ENCODE peak calls at places on chromosome 12, in four cellular contexts. One of them, this sample, is unnamed.
A peak's percentile ranks its signal among the peaks of the same experiment; 100 is the strongest.

GRCh38 chr12:24896171-24896570 is 52.7 kb downstream of the BCAT1 start:
- DNase-seq in pancreas: no peak
- DNase-seq in retinal pigment epithelial cell: no peak
- DNase-seq in BJ: no peak
- DNase-seq in this sample: no peak

GRCh38 chr12:108667349-108667748 is 33.7 kb upstream of the SELPLG start:
- DNase-seq in pancreas: no peak
- DNase-seq in retinal pigment epithelial cell: no peak
- DNase-seq in BJ: no peak
- DNase-seq in this sample: no peak

GRCh38 chr12:79933580-79934264 is 1.2 kb downstream of the PPP1R12A start:
- DNase-seq in pancreas: no peak
- DNase-seq in retinal pigment epithelial cell: no peak
- DNase-seq in BJ: no peak
- DNase-seq in this sample: no peak

GRCh38 chr12:119780786-119781434 is 96.2 kb downstream of the CIT start:
- DNase-seq in pancreas: peak; percentile 16
- DNase-seq in retinal pigment epithelial cell: no peak
- DNase-seq in BJ: no peak
- DNase-seq in this sample: peak; percentile 21

GRCh38 chr12:63874897-63875296 is 30.4 kb downstream of the SRGAP1 start:
- DNase-seq in pancreas: no peak
- DNase-seq in retinal pigment epithelial cell: no peak
- DNase-seq in BJ: no peak
- DNase-seq in this sample: no peak

GRCh38 chr12:10082057-10082874 is 16.5 kb downstream of the CLEC1A start:
- DNase-seq in pancreas: no peak
- DNase-seq in retinal pigment epithelial cell: no peak
- DNase-seq in BJ: no peak
- DNase-seq in this sample: peak; percentile 69

GRCh38 chr12:42769455-42769854 is 179.9 kb upstream of the PRICKLE1 start:
- DNase-seq in pancreas: no peak
- DNase-seq in retinal pigment epithelial cell: no peak
- DNase-seq in BJ: no peak
- DNase-seq in this sample: no peak

GRCh38 chr12:123369209-123369608 is 4.6 kb upstream of the SBNO1 start:
- DNase-seq in pancreas: no peak
- DNase-seq in retinal pigment epithelial cell: no peak
- DNase-seq in BJ: no peak
- DNase-seq in this sample: no peak

GRCh38 chr12:80485222-80485987 is 41.4 kb downstream of the PTPRQ start:
- DNase-seq in pancreas: no peak
- DNase-seq in retinal pigment epithelial cell: no peak
- DNase-seq in BJ: no peak
- DNase-seq in this sample: no peak

GRCh38 chr12:65728913-65729793 is 95.1 kb upstream of the HMGA2 start:
- DNase-seq in pancreas: no peak
- DNase-seq in retinal pigment epithelial cell: no peak
- DNase-seq in BJ: no peak
- DNase-seq in this sample: no peak

GRCh38 chr12:29889737-29890136 is 106.0 kb upstream of the TMTC1 start:
- DNase-seq in pancreas: peak; percentile 24
- DNase-seq in retinal pigment epithelial cell: no peak
- DNase-seq in BJ: no peak
- DNase-seq in this sample: no peak

GRCh38 chr12:15818418-15818817 is 29.2 kb upstream of the EPS8 start:
- DNase-seq in pancreas: no peak
- DNase-seq in retinal pigment epithelial cell: no peak
- DNase-seq in BJ: no peak
- DNase-seq in this sample: no peak

GRCh38 chr12:87363497-87364084 is 665.6 kb downstream of the C12orf50 start:
- DNase-seq in pancreas: no peak
- DNase-seq in retinal pigment epithelial cell: no peak
- DNase-seq in BJ: no peak
- DNase-seq in this sample: no peak

GRCh38 chr12:15726029-15726756 is 63.0 kb downstream of the EPS8 start:
- DNase-seq in pancreas: no peak
- DNase-seq in retinal pigment epithelial cell: no peak
- DNase-seq in BJ: no peak
- DNase-seq in this sample: no peak

GRCh38 chr12:65171870-65172269 is 2.5 kb downstream of the LEMD3 start:
- DNase-seq in pancreas: no peak
- DNase-seq in retinal pigment epithelial cell: no peak
- DNase-seq in BJ: no peak
- DNase-seq in this sample: no peak

GRCh38 chr12:19933924-19934323 is 434.4 kb upstream of the PDE3A start:
- DNase-seq in pancreas: no peak
- DNase-seq in retinal pigment epithelial cell: no peak
- DNase-seq in BJ: no peak
- DNase-seq in this sample: no peak

GRCh38 chr12:71973687-71974086 is 35.0 kb downstream of the TPH2 start:
- DNase-seq in pancreas: no peak
- DNase-seq in retinal pigment epithelial cell: no peak
- DNase-seq in BJ: no peak
- DNase-seq in this sample: no peak

GRCh38 chr12:109473006-109473405 is 4.1 kb downstream of the KCTD10 start:
- DNase-seq in pancreas: no peak
- DNase-seq in retinal pigment epithelial cell: no peak
- DNase-seq in BJ: no peak
- DNase-seq in this sample: no peak

GRCh38 chr12:65525501-65526141 is 247.1 kb downstream of the MSRB3 start:
- DNase-seq in pancreas: no peak
- DNase-seq in retinal pigment epithelial cell: no peak
- DNase-seq in BJ: peak; percentile 86
- DNase-seq in this sample: no peak

GRCh38 chr12:76639646-76640045 is 80.1 kb upstream of the OSBPL8 start:
- DNase-seq in pancreas: no peak
- DNase-seq in retinal pigment epithelial cell: no peak
- DNase-seq in BJ: no peak
- DNase-seq in this sample: no peak

GRCh38 chr12:124581299-124581698 is 13.9 kb upstream of the NCOR2 start:
- DNase-seq in pancreas: no peak
- DNase-seq in retinal pigment epithelial cell: no peak
- DNase-seq in BJ: no peak
- DNase-seq in this sample: no peak

GRCh38 chr12:51814311-51815088 is 34.0 kb downstream of the FIGNL2 start:
- DNase-seq in pancreas: peak; percentile 83
- DNase-seq in retinal pigment epithelial cell: peak; percentile 33
- DNase-seq in BJ: no peak
- DNase-seq in this sample: peak; percentile 93
- TF ChIP-seq CTCF in pancreas: peak; percentile 45
- TF ChIP-seq CTCF in retinal pigment epithelial cell: peak; percentile 65
- TF ChIP-seq CTCF in BJ: peak; percentile 58
- TF ChIP-seq CTCF in this sample: no peak

DNA sequence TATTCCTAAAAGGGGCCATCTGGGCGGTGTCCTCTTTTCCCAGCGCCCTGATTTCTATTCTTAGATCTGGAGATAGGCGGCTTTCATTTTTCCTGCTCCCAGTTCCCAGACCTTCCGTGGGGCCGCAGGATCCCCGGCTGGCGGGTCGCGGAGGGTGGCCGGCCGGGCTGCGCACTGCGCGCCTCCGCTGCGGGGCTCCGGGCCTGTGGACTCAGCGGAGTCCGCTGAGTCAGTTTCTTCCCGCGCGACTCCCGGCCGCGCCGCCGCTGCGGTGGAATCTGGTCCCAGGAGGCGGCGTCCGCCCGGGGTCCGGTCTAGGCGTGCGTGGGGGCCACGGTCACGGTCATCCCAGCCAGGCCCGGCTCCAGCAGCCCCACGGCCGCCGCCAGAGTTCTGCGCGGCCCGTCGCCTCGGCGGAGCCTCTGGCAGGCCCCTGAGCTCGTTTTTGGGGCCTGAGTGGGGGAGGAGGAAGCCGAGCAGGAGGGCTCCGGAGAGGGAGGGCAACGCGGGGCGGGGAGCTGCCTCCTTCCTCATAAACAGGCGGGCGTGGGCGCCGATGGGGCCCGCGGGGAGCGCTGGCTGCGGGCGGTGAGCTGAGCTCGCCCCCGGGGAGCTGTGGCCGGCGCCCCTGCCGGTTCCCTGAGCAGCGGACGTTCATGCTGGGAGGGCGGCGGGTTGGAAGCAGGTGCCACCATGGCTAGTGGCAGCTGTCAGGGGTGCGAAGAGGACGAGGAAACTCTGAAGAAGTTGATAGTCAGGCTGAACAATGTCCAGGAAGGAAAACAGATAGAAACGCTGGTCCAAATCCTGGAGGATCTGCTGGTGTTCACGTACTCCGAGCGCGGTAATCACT is at the start of gene LRRK2:
- DNase-seq in pancreas: peak; percentile 81
- DNase-seq in retinal pigment epithelial cell: no peak
- DNase-seq in BJ: peak; percentile 22
- DNase-seq in this sample: peak; percentile 96
- H3K4me3 ChIP-seq in pancreas: peak within 1 kb of the TSS; percentile 48
- H3K4me3 ChIP-seq in retinal pigment epithelial cell: peak within 1 kb of the TSS; percentile 50
- H3K4me3 ChIP-seq in BJ: peak within 1 kb of the TSS; percentile 58
- H3K4me3 ChIP-seq in this sample: peak within 1 kb of the TSS; percentile 57

DNA sequence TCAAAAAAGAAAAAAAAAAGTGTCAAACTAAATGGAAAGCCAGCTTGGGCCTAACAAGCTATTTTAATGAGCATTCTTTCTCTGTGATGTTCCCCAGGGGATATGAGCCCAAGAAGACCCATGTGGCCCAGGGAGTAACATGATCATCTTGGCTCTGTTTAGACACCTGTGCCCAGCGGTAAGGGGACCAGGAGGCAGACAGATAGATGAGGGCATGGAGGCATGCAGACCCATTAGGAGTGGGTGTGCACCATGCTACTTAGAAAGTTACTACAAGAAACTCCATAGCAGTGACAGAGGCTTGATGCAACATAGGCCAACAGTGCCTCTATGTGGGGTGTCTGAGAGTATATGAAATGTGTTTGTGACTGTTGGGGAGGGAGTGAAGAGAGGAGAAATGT is 3.1 kb upstream of the CREBL2 start:
- DNase-seq in pancreas: no peak
- DNase-seq in retinal pigment epithelial cell: no peak
- DNase-seq in BJ: no peak
- DNase-seq in this sample: no peak
- TF ChIP-seq CTCF in pancreas: no peak
- TF ChIP-seq CTCF in retinal pigment epithelial cell: peak; percentile 35
- TF ChIP-seq CTCF in BJ: no peak
- TF ChIP-seq CTCF in this sample: no peak

DNA sequence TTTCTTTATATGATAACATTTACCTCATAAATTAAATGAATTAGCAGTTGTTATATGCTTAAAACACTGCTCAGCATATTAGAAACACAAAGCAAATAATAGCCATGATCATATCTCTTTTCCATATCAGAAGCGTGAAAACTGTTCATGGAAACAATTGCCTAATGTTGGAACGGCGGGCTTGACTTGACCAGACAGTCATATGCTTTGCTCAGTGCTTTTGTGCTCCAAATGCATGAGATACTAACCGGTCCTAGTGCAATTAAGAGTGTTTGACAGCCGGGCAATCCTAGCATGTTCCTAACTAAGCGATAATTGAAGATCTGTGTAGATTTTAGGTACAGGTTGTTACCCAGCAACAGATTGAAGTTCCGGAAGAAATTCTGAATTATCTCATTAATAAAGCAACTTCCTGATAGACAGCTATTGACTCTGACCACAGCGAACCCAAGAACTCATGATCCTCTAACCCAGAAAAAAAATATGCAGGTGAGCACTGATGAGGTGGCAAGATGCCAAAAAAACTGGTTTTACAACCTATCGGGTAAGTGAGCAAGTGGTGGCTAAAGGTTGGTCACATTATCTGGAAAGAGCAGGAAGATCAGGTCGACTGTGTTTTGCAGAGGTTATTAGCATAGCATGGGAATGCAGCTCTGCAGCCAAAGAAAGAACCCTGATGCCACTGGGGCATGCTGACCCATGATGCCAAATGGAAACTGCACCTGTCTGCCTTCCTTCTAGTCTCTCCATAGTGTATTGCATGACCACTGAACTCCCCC is 23.7 kb downstream of the BHLHE41 start:
- DNase-seq in pancreas: peak; percentile 77
- DNase-seq in retinal pigment epithelial cell: no peak
- DNase-seq in BJ: no peak
- DNase-seq in this sample: no peak
- H3K4me3 ChIP-seq in pancreas: no peak overlapping the region
- H3K4me3 ChIP-seq in retinal pigment epithelial cell: no peak overlapping the region
- H3K4me3 ChIP-seq in BJ: no peak overlapping the region
- H3K4me3 ChIP-seq in this sample: no peak overlapping the region

DNA sequence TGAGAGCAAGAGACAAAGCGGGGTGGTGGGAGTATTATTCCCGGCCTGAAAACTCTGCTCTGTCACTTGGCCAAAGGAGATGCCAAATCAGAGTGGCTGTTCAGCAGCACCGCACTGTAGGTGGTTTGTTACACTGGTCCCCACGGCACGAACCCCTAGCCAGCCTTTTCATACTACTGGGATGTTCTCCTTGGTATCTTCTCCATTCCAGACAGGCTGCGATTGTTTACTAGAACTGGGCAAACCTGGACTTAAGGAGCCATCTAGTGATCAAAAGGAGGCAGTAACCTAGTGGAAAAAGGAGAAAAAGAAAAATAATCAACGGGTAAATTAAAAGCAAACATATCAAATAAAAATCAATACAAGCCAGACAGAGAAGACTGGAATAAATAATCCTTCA is 58.9 kb upstream of the TMTC2 start:
- DNase-seq in pancreas: no peak
- DNase-seq in retinal pigment epithelial cell: no peak
- DNase-seq in BJ: no peak
- DNase-seq in this sample: no peak
- TF ChIP-seq CTCF in pancreas: no peak
- TF ChIP-seq CTCF in retinal pigment epithelial cell: peak; percentile 75
- TF ChIP-seq CTCF in BJ: peak; percentile 44
- TF ChIP-seq CTCF in this sample: no peak

GRCh38 chr12:116980083-116980482 is 69.3 kb downstream of the FBXW8 start:
- DNase-seq in pancreas: no peak
- DNase-seq in retinal pigment epithelial cell: no peak
- DNase-seq in BJ: no peak
- DNase-seq in this sample: no peak
- H3K4me3 ChIP-seq in pancreas: no peak overlapping the region
- H3K4me3 ChIP-seq in retinal pigment epithelial cell: no peak overlapping the region
- H3K4me3 ChIP-seq in BJ: no peak overlapping the region
- H3K4me3 ChIP-seq in this sample: no peak overlapping the region